ENCODE peak calls at places on chromosomes 3 and 15, in seven cellular contexts. O is hepatocyte, L is GM23248, W is H9, K is fibroblast of lung, X is IMR-90, C is mammary epithelial cell. Z is an unnamed sample.

GRCh38 chr3:18919158-18919557 is 229.2 kb upstream of the KCNH8 start:
- DNase-seq in O (no peak), L (no peak), W (no peak), K (no peak), X (no peak), C (no peak), Z (no peak)

GRCh38 chr15:29573197-29573838 is 248.9 kb downstream of the TJP1 start:
- DNase-seq in O (no peak), L (no peak), W (no peak), K (no peak), X (no peak), C (no peak), Z (no peak)

GRCh38 chr15:54456413-54456812 is 478.2 kb downstream of the UNC13C start:
- DNase-seq in O (no peak), L (no peak), W (no peak), K (no peak), X (no peak), C (no peak), Z (no peak)

GRCh38 chr3:164186095-164186494 is 892.2 kb downstream of the SI start:
- DNase-seq in O (no peak), L (no peak), W (no peak), K (no peak), X (no peak), C (no peak), Z (no peak)

GRCh38 chr15:35741881-35742280 is 195.9 kb upstream of the DPH6 start:
- DNase-seq in O (no peak), L (no peak), W (no peak), K (no peak), X (peak; percentile 37), C (no peak), Z (no peak)

GRCh38 chr3:127630811-127631714 is 2.1 kb downstream of the PODXL2 start:
- DNase-seq in O (no peak), L (no peak), W (no peak), K (no peak), X (no peak), C (no peak), Z (no peak)

GRCh38 chr3:129727707-129728106 is 121.2 kb upstream of the PLXND1 start:
- DNase-seq in O (no peak), L (no peak), W (no peak), K (peak; percentile 20), X (peak; percentile 80), C (no peak), Z (no peak)

GRCh38 chr15:29692527-29692926 is 129.7 kb downstream of the TJP1 start:
- DNase-seq in O (no peak), L (no peak), W (no peak), K (no peak), X (no peak), C (no peak), Z (no peak)

GRCh38 chr3:170746175-170746942 is 123.6 kb downstream of the RPL22L1 start:
- DNase-seq in O (no peak), L (no peak), W (no peak), K (peak; percentile 60), X (no peak), C (no peak), Z (peak; percentile 40)

GRCh38 chr3:193345431-193345830 is 33.1 kb downstream of the ATP13A5 start:
- DNase-seq in O (no peak), L (no peak), W (no peak), K (no peak), X (no peak), C (no peak), Z (no peak)

GRCh38 chr15:50487287-50487686 is 59.2 kb downstream of the USP50 start:
- DNase-seq in O (no peak), L (no peak), W (no peak), K (no peak), X (no peak), C (no peak), Z (no peak)

GRCh38 chr3:42473083-42473932 is 29.1 kb upstream of the VIPR1 start:
- DNase-seq in O (peak; percentile 20), L (peak; percentile 2), W (no peak), K (peak; percentile 22), X (peak; percentile 16), C (peak; percentile 17), Z (peak; percentile 92)
- H3K4me2 ChIP-seq in O (no peak overlapping the region), L (no peak overlapping the region), W (no peak overlapping the region), K (no peak overlapping the region), X (no peak overlapping the region), C (peak overlapping the region; percentile 44), Z (peak overlapping the region; percentile 49)

DNA sequence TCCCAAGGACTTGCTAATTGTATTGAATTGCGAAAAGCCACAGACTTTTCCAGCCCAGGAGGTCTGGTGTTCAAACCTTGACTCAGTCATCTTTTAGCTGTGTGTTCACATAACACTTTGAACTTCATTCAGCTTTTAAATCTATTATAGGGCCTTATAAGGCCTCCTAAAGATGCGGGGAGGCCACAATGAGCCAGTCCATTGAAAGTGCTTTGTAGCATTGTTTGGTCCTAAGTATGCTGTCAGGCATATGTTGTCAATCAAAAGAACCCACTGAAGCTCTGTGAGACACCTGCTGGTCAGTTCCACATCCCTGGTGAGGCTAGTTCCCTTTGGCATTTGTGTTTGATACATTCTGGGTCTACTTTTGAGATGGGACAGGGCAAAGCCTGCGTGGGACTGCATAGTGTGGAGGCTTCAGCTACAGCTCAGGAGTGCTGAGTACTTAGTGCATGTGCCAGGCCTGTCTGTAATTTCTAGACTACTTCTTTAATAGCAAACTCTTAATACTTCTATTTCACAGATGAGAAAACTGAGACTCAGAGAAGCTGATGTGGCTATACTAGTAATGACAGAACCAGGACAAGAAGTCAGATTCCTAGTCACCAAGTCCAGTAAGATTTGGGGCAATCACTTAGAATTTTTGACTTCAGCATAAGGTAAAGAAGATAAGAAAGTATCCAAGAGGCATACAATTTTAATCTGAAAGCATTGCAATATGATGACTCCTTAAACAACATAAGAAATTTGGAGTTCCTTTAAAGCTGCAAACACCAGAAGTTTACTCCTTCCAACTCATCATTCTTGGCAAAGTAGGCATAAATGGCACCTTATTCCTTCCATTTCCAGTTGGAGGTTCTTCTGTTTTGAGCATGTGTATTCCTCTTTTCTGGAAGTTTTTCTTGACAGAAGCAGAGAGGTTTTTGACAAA is 213.0 kb downstream of the PDCD6IP start:
- DNase-seq in O (no peak), L (peak; percentile 63), W (peak; percentile 33), K (peak; percentile 57), X (peak; percentile 63), C (no peak), Z (peak; percentile 8)
- H3K4me2 ChIP-seq in O (no peak overlapping the region), L (peak overlapping the region; percentile 57), W (no peak overlapping the region), K (peak overlapping the region; percentile 66), X (peak overlapping the region; percentile 48), C (peak overlapping the region; percentile 17), Z (peak overlapping the region; percentile 34)

DNA sequence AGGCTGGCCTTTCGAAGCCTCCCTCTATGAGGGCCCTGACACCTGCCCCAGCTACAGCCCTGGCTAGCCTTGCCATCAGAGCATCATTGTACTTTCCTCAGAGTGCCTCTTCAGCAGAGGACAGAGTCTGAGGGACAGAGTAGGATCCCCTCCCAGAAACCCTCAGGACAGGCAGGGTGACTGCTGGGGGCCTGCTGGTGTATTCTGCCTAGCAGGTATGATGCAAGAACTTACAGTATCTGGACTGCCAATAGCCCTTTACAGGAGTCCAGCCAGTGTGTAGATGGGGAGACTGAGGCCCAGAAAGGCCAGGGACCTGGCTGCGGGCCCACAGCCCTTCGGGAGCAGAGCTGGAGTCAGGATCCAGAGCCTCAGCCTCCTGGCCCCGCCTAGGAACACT is 19.1 kb downstream of the DUSP7 start:
- DNase-seq in O (no peak), L (no peak), W (no peak), K (no peak), X (no peak), C (no peak), Z (no peak)
- H3K4me2 ChIP-seq in O (no peak overlapping the region), L (no peak overlapping the region), W (no peak overlapping the region), K (no peak overlapping the region), X (no peak overlapping the region), C (no peak overlapping the region), Z (no peak overlapping the region)

GRCh38 chr3:48012659-48013058 is 3.6 kb downstream of the MAP4 start:
- DNase-seq in O (no peak), L (peak; percentile 36), W (no peak), K (no peak), X (no peak), C (no peak), Z (no peak)

GRCh38 chr3:48013288-48013980 is 2.8 kb downstream of the MAP4 start:
- DNase-seq in O (peak; percentile 63), L (peak; percentile 88), W (no peak), K (peak; percentile 89), X (peak; percentile 91), C (peak; percentile 62), Z (peak; percentile 60)

GRCh38 chr3:48016336-48016973 is at the start of gene MAP4:
- DNase-seq in O (no peak), L (peak; percentile 27), W (no peak), K (peak; percentile 40), X (peak; percentile 34), C (no peak), Z (peak; percentile 37)

GRCh38 chr3:48014358-48014757 is 1.9 kb downstream of the MAP4 start:
- DNase-seq in O (no peak), L (peak; percentile 30), W (no peak), K (no peak), X (no peak), C (no peak), Z (no peak)

GRCh38 chr3:48015451-48016182 is 599 bp downstream of the MAP4 start:
- DNase-seq in O (no peak), L (peak; percentile 13), W (no peak), K (peak; percentile 39), X (peak; percentile 41), C (peak; percentile 23), Z (no peak)
- H3K4me2 ChIP-seq in O (peak overlapping the region; percentile 52), L (no peak overlapping the region), W (no peak overlapping the region), K (no peak overlapping the region), X (peak overlapping the region; percentile 60), C (no peak overlapping the region), Z (no peak overlapping the region)

DNA sequence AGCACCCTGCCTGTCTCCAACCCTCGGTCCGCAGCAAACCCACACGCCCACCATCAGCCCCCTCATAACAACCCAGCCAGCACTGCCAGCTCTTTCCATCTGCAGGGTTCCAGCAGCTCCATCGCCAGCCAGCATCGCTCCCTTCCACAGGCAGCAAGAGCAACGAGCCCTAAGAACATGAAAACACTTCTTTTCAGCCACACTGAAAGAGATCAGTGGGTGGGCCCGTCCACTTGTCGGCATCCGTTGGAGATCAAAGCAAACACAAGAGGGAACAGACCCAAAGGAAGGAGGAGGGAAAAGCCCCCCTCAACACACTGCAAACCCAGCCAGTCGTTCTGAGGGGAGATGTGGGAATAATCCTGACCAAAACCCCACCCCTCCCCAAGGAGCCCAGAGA is 473.4 kb upstream of the PROK2 start:
- DNase-seq in O (no peak), L (no peak), W (no peak), K (no peak), X (no peak), C (no peak), Z (no peak)
- H3K4me2 ChIP-seq in O (no peak overlapping the region), L (no peak overlapping the region), W (no peak overlapping the region), K (no peak overlapping the region), X (no peak overlapping the region), C (no peak overlapping the region), Z (no peak overlapping the region)

GRCh38 chr15:63497642-63498100 is 6.7 kb upstream of the USP3 start:
- DNase-seq in O (no peak), L (no peak), W (no peak), K (no peak), X (no peak), C (no peak), Z (no peak)

GRCh38 chr15:63500265-63501250 is 3.8 kb upstream of the USP3 start:
- DNase-seq in O (peak; percentile 43), L (no peak), W (no peak), K (no peak), X (no peak), C (no peak), Z (no peak)

GRCh38 chr15:63498815-63499549 is 5.4 kb upstream of the USP3 start:
- DNase-seq in O (no peak), L (peak; percentile 21), W (no peak), K (no peak), X (no peak), C (no peak), Z (no peak)

GRCh38 chr15:63501256-63502089 is 2.9 kb upstream of the USP3 start:
- DNase-seq in O (peak; percentile 88), L (peak; percentile 96), W (peak; percentile 53), K (peak; percentile 93), X (peak; percentile 97), C (peak; percentile 84), Z (peak; percentile 72)

GRCh38 chr15:63499611-63500010 is 4.8 kb upstream of the USP3 start:
- DNase-seq in O (no peak), L (peak; percentile 26), W (no peak), K (no peak), X (no peak), C (no peak), Z (no peak)
- H3K4me2 ChIP-seq in O (no peak overlapping the region), L (no peak overlapping the region), W (no peak overlapping the region), K (no peak overlapping the region), X (no peak overlapping the region), C (no peak overlapping the region), Z (no peak overlapping the region)

Z was measured in endothelial cell of umbilical vein.